ENCODE peak calls at places on chromosomes 16 and 17, in five cellular contexts. One of them, this sample, is unnamed.

GRCh38 chr17:18118633-18118975 is 10.0 kb downstream of the MYO15A start:
- DNase-seq in tibial nerve: no peak
- DNase-seq in endothelial cell of umbilical vein: no peak
- DNase-seq in AG09309: no peak
- DNase-seq in HFF-Myc: no peak
- DNase-seq in this sample: no peak

GRCh38 chr17:81930142-81931125 is 2.9 kb upstream of the MAFG start:
- DNase-seq in tibial nerve: no peak
- DNase-seq in endothelial cell of umbilical vein: no peak
- DNase-seq in AG09309: no peak
- DNase-seq in HFF-Myc: no peak
- DNase-seq in this sample: no peak

GRCh38 chr17:60792250-60792898 is 114.7 kb downstream of the BCAS3 start:
- DNase-seq in tibial nerve: no peak
- DNase-seq in endothelial cell of umbilical vein: no peak
- DNase-seq in AG09309: no peak
- DNase-seq in HFF-Myc: no peak
- DNase-seq in this sample: no peak

GRCh38 chr17:77286641-77287431 is 146.1 kb downstream of the SEC14L1 start:
- DNase-seq in tibial nerve: no peak
- DNase-seq in endothelial cell of umbilical vein: no peak
- DNase-seq in AG09309: no peak
- DNase-seq in HFF-Myc: no peak
- DNase-seq in this sample: no peak

GRCh38 chr17:2400474-2400866 is 390 bp downstream of the MNT start:
- DNase-seq in tibial nerve: no peak
- DNase-seq in endothelial cell of umbilical vein: peak; percentile 51
- DNase-seq in AG09309: no peak
- DNase-seq in HFF-Myc: no peak
- DNase-seq in this sample: no peak

GRCh38 chr17:27497696-27498095 is 41.4 kb downstream of the KSR1 start:
- DNase-seq in tibial nerve: no peak
- DNase-seq in endothelial cell of umbilical vein: no peak
- DNase-seq in AG09309: no peak
- DNase-seq in HFF-Myc: no peak
- DNase-seq in this sample: no peak

GRCh38 chr17:81324177-81324905 is 29.2 kb upstream of the SLC38A10 start:
- DNase-seq in tibial nerve: no peak
- DNase-seq in endothelial cell of umbilical vein: no peak
- DNase-seq in AG09309: no peak
- DNase-seq in HFF-Myc: no peak
- DNase-seq in this sample: no peak

GRCh38 chr16:72877374-72878028 is 170.4 kb downstream of the ZFHX3 start:
- DNase-seq in tibial nerve: no peak
- DNase-seq in endothelial cell of umbilical vein: peak; percentile 80
- DNase-seq in AG09309: peak; percentile 57
- DNase-seq in HFF-Myc: peak; percentile 86
- DNase-seq in this sample: peak; percentile 58

GRCh38 chr16:2963074-2963610 is 933 bp upstream of the KREMEN2 start:
- DNase-seq in tibial nerve: no peak
- DNase-seq in endothelial cell of umbilical vein: no peak
- DNase-seq in AG09309: no peak
- DNase-seq in HFF-Myc: no peak
- DNase-seq in this sample: no peak

GRCh38 chr16:19524356-19524865 is 669 bp downstream of the CCP110 start:
- DNase-seq in tibial nerve: no peak
- DNase-seq in endothelial cell of umbilical vein: no peak
- DNase-seq in AG09309: no peak
- DNase-seq in HFF-Myc: no peak
- DNase-seq in this sample: no peak

GRCh38 chr16:48788475-48788874 is 178.5 kb upstream of the N4BP1 start:
- DNase-seq in tibial nerve: no peak
- DNase-seq in endothelial cell of umbilical vein: no peak
- DNase-seq in AG09309: no peak
- DNase-seq in HFF-Myc: no peak
- DNase-seq in this sample: no peak

GRCh38 chr16:85399583-85400284 is 213.4 kb upstream of the GSE1 start:
- DNase-seq in tibial nerve: no peak
- DNase-seq in endothelial cell of umbilical vein: no peak
- DNase-seq in AG09309: no peak
- DNase-seq in HFF-Myc: no peak
- DNase-seq in this sample: no peak

GRCh38 chr17:55726440-55726839 is 3.8 kb upstream of the TMEM100 start:
- DNase-seq in tibial nerve: peak; percentile 71
- DNase-seq in endothelial cell of umbilical vein: peak; percentile 41
- DNase-seq in AG09309: peak; percentile 94
- DNase-seq in HFF-Myc: peak; percentile 99
- DNase-seq in this sample: peak; percentile 82

GRCh38 chr17:50844117-50844700 is 8.8 kb downstream of the WFIKKN2 start:
- DNase-seq in tibial nerve: no peak
- DNase-seq in endothelial cell of umbilical vein: no peak
- DNase-seq in AG09309: no peak
- DNase-seq in HFF-Myc: no peak
- DNase-seq in this sample: no peak

GRCh38 chr16:788399-789126 is at the start of gene CHTF18:
- DNase-seq in tibial nerve: peak; percentile 90
- DNase-seq in endothelial cell of umbilical vein: peak; percentile 91
- DNase-seq in AG09309: peak; percentile 53
- DNase-seq in HFF-Myc: peak; percentile 45
- DNase-seq in this sample: peak; percentile 4

GRCh38 chr16:3643095-3643730 is 11.3 kb upstream of the DNASE1 start:
- DNase-seq in tibial nerve: no peak
- DNase-seq in endothelial cell of umbilical vein: no peak
- DNase-seq in AG09309: no peak
- DNase-seq in HFF-Myc: no peak
- DNase-seq in this sample: no peak

GRCh38 chr17:81731271-81731670 is 19.2 kb downstream of the SLC25A10 start:
- DNase-seq in tibial nerve: no peak
- DNase-seq in endothelial cell of umbilical vein: no peak
- DNase-seq in AG09309: peak; percentile 67
- DNase-seq in HFF-Myc: no peak
- DNase-seq in this sample: peak; percentile 57

GRCh38 chr17:70373369-70373768 is 204.0 kb downstream of the KCNJ2 start:
- DNase-seq in tibial nerve: no peak
- DNase-seq in endothelial cell of umbilical vein: no peak
- DNase-seq in AG09309: no peak
- DNase-seq in HFF-Myc: no peak
- DNase-seq in this sample: no peak

GRCh38 chr17:8225813-8226535 is 15.6 kb upstream of the AURKB start:
- DNase-seq in tibial nerve: peak; percentile 54
- DNase-seq in endothelial cell of umbilical vein: peak; percentile 78
- DNase-seq in AG09309: no peak
- DNase-seq in HFF-Myc: no peak
- DNase-seq in this sample: no peak

GRCh38 chr16:80189481-80190163 is 351.2 kb upstream of the DYNLRB2 start:
- DNase-seq in tibial nerve: no peak
- DNase-seq in endothelial cell of umbilical vein: no peak
- DNase-seq in AG09309: no peak
- DNase-seq in HFF-Myc: no peak
- DNase-seq in this sample: no peak

GRCh38 chr17:30821751-30822723 is 2.5 kb downstream of the CRLF3 start:
- DNase-seq in tibial nerve: no peak
- DNase-seq in endothelial cell of umbilical vein: no peak
- DNase-seq in AG09309: no peak
- DNase-seq in HFF-Myc: no peak
- DNase-seq in this sample: no peak

GRCh38 chr16:87979352-87979751 is 28.1 kb downstream of the BANP start:
- DNase-seq in tibial nerve: no peak
- DNase-seq in endothelial cell of umbilical vein: no peak
- DNase-seq in AG09309: no peak
- DNase-seq in HFF-Myc: no peak
- DNase-seq in this sample: no peak

GRCh38 chr17:73644145-73645049 is at the start of gene SDK2:
- DNase-seq in tibial nerve: no peak
- DNase-seq in endothelial cell of umbilical vein: no peak
- DNase-seq in AG09309: no peak
- DNase-seq in HFF-Myc: no peak
- DNase-seq in this sample: no peak

GRCh38 chr16:48232459-48233040 is 11.6 kb upstream of the LONP2 start:
- DNase-seq in tibial nerve: no peak
- DNase-seq in endothelial cell of umbilical vein: no peak
- DNase-seq in AG09309: no peak
- DNase-seq in HFF-Myc: no peak
- DNase-seq in this sample: no peak

GRCh38 chr17:55301521-55302406 is 37.0 kb downstream of the HLF start:
- DNase-seq in tibial nerve: no peak
- DNase-seq in endothelial cell of umbilical vein: no peak
- DNase-seq in AG09309: no peak
- DNase-seq in HFF-Myc: no peak
- DNase-seq in this sample: no peak

GRCh38 chr17:76983075-76983411 is 114.8 kb downstream of the MGAT5B start:
- DNase-seq in tibial nerve: no peak
- DNase-seq in endothelial cell of umbilical vein: no peak
- DNase-seq in AG09309: no peak
- DNase-seq in HFF-Myc: no peak
- DNase-seq in this sample: no peak

GRCh38 chr16:84730406-84731106 is 30.8 kb downstream of the USP10 start:
- DNase-seq in tibial nerve: no peak
- DNase-seq in endothelial cell of umbilical vein: peak; percentile 93
- DNase-seq in AG09309: peak; percentile 76
- DNase-seq in HFF-Myc: peak; percentile 62
- DNase-seq in this sample: peak; percentile 86

GRCh38 chr16:23081675-23082119 is 67.6 kb downstream of the USP31 start:
- DNase-seq in tibial nerve: no peak
- DNase-seq in endothelial cell of umbilical vein: peak; percentile 75
- DNase-seq in AG09309: peak; percentile 83
- DNase-seq in HFF-Myc: peak; percentile 65
- DNase-seq in this sample: no peak

GRCh38 chr17:82103588-82104451 is 5.8 kb upstream of the FASN start:
- DNase-seq in tibial nerve: peak; percentile 82
- DNase-seq in endothelial cell of umbilical vein: no peak
- DNase-seq in AG09309: no peak
- DNase-seq in HFF-Myc: no peak
- DNase-seq in this sample: no peak

DNA sequence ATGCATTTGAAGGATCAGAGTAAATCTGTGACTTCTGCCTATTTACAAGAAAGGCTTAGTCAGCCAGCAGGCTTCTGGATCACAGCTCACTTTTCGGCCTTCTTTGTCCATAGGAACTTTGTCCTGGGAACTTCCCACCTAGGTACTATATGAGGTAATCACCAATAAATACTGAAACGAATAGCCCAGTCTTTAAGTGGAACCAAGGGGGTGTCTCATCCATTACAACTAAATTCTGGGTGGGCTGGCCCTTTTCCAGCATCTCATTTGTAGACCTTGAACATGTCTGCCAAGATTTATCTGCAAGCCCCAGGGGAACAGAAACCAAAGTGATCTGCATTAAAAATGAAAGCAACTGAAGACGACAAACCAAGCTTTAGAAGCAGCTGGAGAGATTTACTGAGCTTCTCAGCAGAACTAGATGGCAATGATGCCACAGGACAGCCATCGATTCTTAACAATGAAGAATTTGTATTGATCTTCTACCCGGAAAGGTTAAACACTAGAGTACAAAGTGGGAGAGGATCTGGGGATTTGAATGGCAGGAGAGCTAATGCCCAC is 55.5 kb downstream of the SNX11 start:
- DNase-seq in tibial nerve: no peak
- DNase-seq in endothelial cell of umbilical vein: no peak
- DNase-seq in AG09309: no peak
- DNase-seq in HFF-Myc: no peak
- DNase-seq in this sample: no peak
- H3K4me3 ChIP-seq in tibial nerve: no peak overlapping the region
- H3K4me3 ChIP-seq in endothelial cell of umbilical vein: no peak overlapping the region
- H3K4me3 ChIP-seq in AG09309: no peak overlapping the region
- H3K4me3 ChIP-seq in HFF-Myc: no peak overlapping the region
- H3K4me3 ChIP-seq in this sample: no peak overlapping the region

DNA sequence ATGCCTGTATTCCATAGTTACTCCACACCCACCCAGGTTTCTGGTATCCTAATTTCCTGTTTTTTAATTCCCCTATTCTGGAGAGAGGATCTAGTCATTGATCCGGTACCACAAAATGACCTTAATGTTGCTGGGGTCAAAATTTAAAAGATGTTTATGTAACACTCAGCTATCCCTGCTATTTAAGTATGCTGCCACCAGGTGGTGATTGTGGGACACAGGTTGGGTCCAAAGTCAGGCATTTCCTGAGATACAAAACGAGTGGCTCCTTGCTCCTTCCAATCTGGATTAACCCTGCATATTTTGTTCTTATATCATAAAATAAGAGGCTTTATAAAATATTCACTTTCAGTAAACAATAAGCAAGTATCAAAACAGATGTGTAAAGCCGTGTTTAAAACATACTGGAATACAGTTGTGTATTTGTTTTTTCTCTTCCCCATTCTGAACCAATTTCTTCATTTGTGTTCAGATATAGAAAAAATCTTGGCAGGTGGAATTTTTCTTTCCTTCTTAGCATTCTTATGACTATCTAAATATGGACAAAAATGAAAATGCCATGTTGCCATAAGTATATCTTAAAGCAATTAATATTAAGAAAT is 16.3 kb downstream of the HS3ST4 start:
- DNase-seq in tibial nerve: no peak
- DNase-seq in endothelial cell of umbilical vein: no peak
- DNase-seq in AG09309: no peak
- DNase-seq in HFF-Myc: peak; percentile 1
- DNase-seq in this sample: no peak
- TF ChIP-seq CTCF in tibial nerve: no peak
- TF ChIP-seq CTCF in endothelial cell of umbilical vein: peak; percentile 9
- TF ChIP-seq CTCF in AG09309: peak; percentile 22
- TF ChIP-seq CTCF in HFF-Myc: peak; percentile 28
- TF ChIP-seq CTCF in this sample: no peak

DNA sequence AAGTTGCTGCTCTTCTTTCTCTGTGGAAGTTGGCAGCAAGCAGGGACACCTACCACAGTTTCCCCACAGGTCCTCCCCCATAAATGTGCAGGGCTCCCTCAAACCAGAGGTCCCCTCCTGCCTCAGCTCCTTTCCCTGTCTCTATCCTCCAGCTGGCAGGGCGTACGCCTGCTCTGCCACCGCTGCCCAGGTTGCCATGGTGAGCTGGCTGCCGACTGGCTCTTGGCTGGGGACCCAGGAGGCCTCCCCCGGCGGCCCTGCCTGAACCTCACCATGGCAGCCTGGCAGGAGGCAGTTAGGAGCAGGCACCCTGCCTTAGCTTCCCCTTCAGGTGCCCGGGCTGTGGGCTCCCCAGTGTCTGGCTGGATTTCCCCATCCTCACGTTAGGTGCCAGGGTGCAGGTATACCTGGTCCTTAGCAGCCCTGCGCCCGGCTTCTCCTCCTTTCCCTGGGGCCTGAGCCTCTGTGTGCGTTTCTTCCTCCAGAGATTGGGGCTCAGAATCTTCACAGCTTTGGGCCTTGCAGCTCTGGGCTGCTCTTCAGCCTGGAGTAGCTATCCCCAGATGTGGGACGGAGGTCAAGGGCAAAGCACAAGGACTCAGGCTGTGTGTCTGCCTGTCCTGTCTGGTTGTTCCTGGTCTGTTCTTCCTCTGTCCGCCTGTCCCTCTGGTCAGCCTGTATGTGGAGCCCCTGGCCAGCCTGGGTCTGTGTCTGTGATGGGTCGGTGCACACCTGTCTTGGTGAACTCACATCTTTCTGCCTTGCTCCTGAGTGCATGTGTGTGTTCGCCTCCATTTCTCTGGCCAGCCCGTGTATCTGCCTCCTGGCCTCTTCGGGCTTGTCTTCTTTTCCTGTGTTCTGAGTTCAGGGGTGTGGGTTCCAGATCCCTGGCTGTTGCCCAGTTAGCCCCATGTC is 15.7 kb downstream of the GJD3 start:
- DNase-seq in tibial nerve: no peak
- DNase-seq in endothelial cell of umbilical vein: no peak
- DNase-seq in AG09309: no peak
- DNase-seq in HFF-Myc: no peak
- DNase-seq in this sample: no peak
- H3K4me3 ChIP-seq in tibial nerve: no peak overlapping the region
- H3K4me3 ChIP-seq in endothelial cell of umbilical vein: no peak overlapping the region
- H3K4me3 ChIP-seq in AG09309: no peak overlapping the region
- H3K4me3 ChIP-seq in HFF-Myc: no peak overlapping the region
- H3K4me3 ChIP-seq in this sample: no peak overlapping the region

GRCh38 chr17:33019161-33019560 is 27.5 kb downstream of the SPACA3 start:
- DNase-seq in tibial nerve: no peak
- DNase-seq in endothelial cell of umbilical vein: no peak
- DNase-seq in AG09309: no peak
- DNase-seq in HFF-Myc: no peak
- DNase-seq in this sample: no peak
- TF ChIP-seq CTCF in tibial nerve: no peak
- TF ChIP-seq CTCF in endothelial cell of umbilical vein: no peak
- TF ChIP-seq CTCF in AG09309: no peak
- TF ChIP-seq CTCF in HFF-Myc: no peak
- TF ChIP-seq CTCF in this sample: no peak